ENCODE peak calls at places on chromosomes 2 and 18, in seven cellular contexts. E is SK-N-SH, A is HCT116, H is H1, C is GM12878, O is K562, G is HepG2. X is an unnamed sample.

GRCh38 chr2:85133751-85134254 is 611 bp downstream of the TCF7L1 start:
- DNase-seq in O (peak), E (peak), C (no peak), G (no peak), A (no peak), H (peak), X (peak)

GRCh38 chr18:61752973-61753372 is 139.8 kb downstream of the RNF152 start:
- DNase-seq in A (no peak), C (no peak), G (no peak), O (no peak), H (no peak), E (no peak), X (no peak)

GRCh38 chr18:34661464-34662087 is 48.5 kb upstream of the DTNA start:
- DNase-seq in G (peak), H (no peak), C (no peak), O (peak), E (peak), A (peak), X (peak)

GRCh38 chr2:123303735-123304134 is 721.4 kb upstream of the CNTNAP5 start:
- DNase-seq in O (no peak), A (no peak), C (no peak), H (no peak), G (no peak), E (no peak), X (no peak)

GRCh38 chr2:61670591-61671503 is 132.7 kb upstream of the XPO1 start:
- DNase-seq in A (no peak), E (no peak), C (peak), O (peak), H (no peak), G (no peak), X (peak)

GRCh38 chr2:144596074-144596871 is 76.4 kb upstream of the ZEB2 start:
- DNase-seq in C (no peak), G (peak), A (no peak), O (peak), E (peak), H (no peak), X (no peak)

GRCh38 chr2:2660789-2661355 is 329.8 kb upstream of the MYT1L start:
- DNase-seq in C (no peak), H (no peak), G (no peak), A (no peak), O (no peak), E (no peak), X (no peak)

GRCh38 chr2:217220228-217221013 is 360.6 kb upstream of the TNP1 start:
- DNase-seq in C (no peak), G (no peak), A (no peak), E (no peak), H (no peak), O (no peak), X (no peak)

GRCh38 chr2:11537951-11538350 is 4.1 kb downstream of the GREB1 start:
- DNase-seq in E (no peak), H (no peak), C (no peak), G (no peak), A (no peak), O (no peak), X (no peak)

GRCh38 chr2:236345081-236345714 is 81.0 kb upstream of the ASB18 start:
- DNase-seq in H (no peak), E (no peak), C (no peak), A (no peak), G (no peak), O (no peak), X (peak)

GRCh38 chr2:9380702-9381628 is 42.4 kb downstream of the ITGB1BP1 start:
- DNase-seq in E (no peak), H (no peak), G (peak), O (no peak), A (peak), C (no peak), X (no peak)

GRCh38 chr18:3605562-3606443 is 155.8 kb downstream of the TGIF1 start:
- DNase-seq in O (peak), H (no peak), A (no peak), G (no peak), E (no peak), C (no peak), X (no peak)

GRCh38 chr2:118654945-118655344 is 192.5 kb downstream of the EN1 start:
- DNase-seq in G (no peak), H (no peak), C (no peak), A (no peak), O (no peak), E (no peak), X (no peak)

GRCh38 chr2:127142663-127143630 is 36.0 kb upstream of the BIN1 start:
- DNase-seq in C (no peak), G (no peak), A (no peak), E (no peak), O (no peak), H (peak), X (no peak)

GRCh38 chr18:75418293-75418692 is 9.2 kb downstream of the SMIM21 start:
- DNase-seq in G (no peak), C (no peak), A (no peak), O (no peak), E (no peak), H (no peak), X (no peak)

GRCh38 chr2:68284896-68285295 is 32.6 kb upstream of the PPP3R1 start:
- DNase-seq in A (no peak), H (no peak), C (no peak), O (no peak), G (no peak), E (peak), X (no peak)

GRCh38 chr18:59528866-59529265 is 168.4 kb downstream of the CCBE1 start:
- DNase-seq in E (no peak), H (no peak), O (no peak), G (no peak), A (no peak), C (no peak), X (no peak)

GRCh38 chr2:1607236-1607920 is 136.9 kb downstream of the PXDN start:
- DNase-seq in E (peak), O (no peak), H (no peak), A (no peak), C (no peak), G (no peak), X (no peak)

GRCh38 chr18:48932822-48933510 is 17.8 kb downstream of the SMAD7 start:
- DNase-seq in O (peak), E (no peak), G (no peak), C (no peak), H (no peak), A (no peak), X (no peak)

GRCh38 chr2:17878222-17879136 is at the start of gene KCNS3:
- DNase-seq in A (no peak), G (no peak), C (no peak), E (peak), O (peak), H (peak), X (peak)

GRCh38 chr18:63823516-63824219 is 48.5 kb downstream of the SERPINB7 start:
- DNase-seq in C (no peak), A (peak), E (peak), H (peak), G (peak), O (peak), X (peak)

GRCh38 chr2:48343571-48344440 is 186.1 kb upstream of the STON1 start:
- DNase-seq in H (no peak), E (peak), G (peak), A (no peak), C (no peak), O (no peak), X (peak)

GRCh38 chr2:239775623-239776440 is 249.3 kb downstream of the NDUFA10 start:
- DNase-seq in H (no peak), C (no peak), G (no peak), A (no peak), O (no peak), E (no peak), X (no peak)

GRCh38 chr18:46260879-46261143 is 156.6 kb downstream of the HAUS1 start:
- DNase-seq in G (no peak), H (no peak), C (no peak), A (no peak), O (no peak), E (no peak), X (no peak)

GRCh38 chr2:97662386-97662894 is 1.4 kb downstream of the ACTR1B start:
- DNase-seq in E (no peak), O (no peak), G (no peak), H (no peak), C (no peak), A (no peak), X (no peak)

DNA sequence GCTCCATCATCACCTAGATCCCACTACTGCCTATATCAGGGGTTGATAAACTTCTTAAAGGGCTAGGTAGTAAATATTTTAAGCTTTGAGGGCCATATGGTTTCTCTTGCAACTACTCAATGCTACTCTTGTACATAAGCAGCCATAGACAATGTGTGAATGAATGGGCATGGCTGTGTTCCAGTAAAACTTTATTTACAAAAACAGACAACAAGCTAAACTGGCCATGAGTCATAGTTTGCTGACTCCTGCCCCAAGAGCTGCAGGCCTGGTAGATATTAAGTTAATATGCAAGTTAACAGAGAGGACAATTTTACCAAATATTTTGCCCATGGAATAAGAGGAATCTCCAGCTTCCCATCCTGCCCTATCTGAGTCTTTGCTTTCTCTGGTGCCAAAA is 29.8 kb upstream of the MYO3B start:
- DNase-seq in O (no peak), H (no peak), C (no peak), G (no peak), A (no peak), E (no peak), X (no peak)
- TF ChIP-seq JUND in O (no peak), H (no peak), C (no peak), G (no peak), A (no peak), E (no peak), X (no peak)

GRCh38 chr2:43160778-43161177 is 65.6 kb downstream of the ZFP36L2 start:
- DNase-seq in E (no peak), O (no peak), G (peak), A (no peak), H (no peak), C (no peak), X (no peak)
- TF ChIP-seq JUND in E (no peak), O (no peak), G (no peak), A (no peak), H (no peak), C (no peak), X (no peak)

GRCh38 chr2:16069933-16070647 is 129.7 kb downstream of the MYCN start:
- DNase-seq in E (no peak), G (peak), H (no peak), C (no peak), A (no peak), O (no peak), X (no peak)

GRCh38 chr2:16070648-16070971 is 130.3 kb downstream of the MYCN start:
- DNase-seq in A (no peak), H (no peak), G (no peak), E (no peak), C (no peak), O (no peak), X (no peak)

GRCh38 chr2:16071865-16072637 is 131.7 kb downstream of the MYCN start:
- DNase-seq in O (no peak), A (no peak), C (no peak), G (no peak), H (no peak), E (no peak), X (no peak)

GRCh38 chr2:16072638-16073290 is 132.4 kb downstream of the MYCN start:
- DNase-seq in G (no peak), O (no peak), C (no peak), E (no peak), H (no peak), A (no peak), X (no peak)

DNA sequence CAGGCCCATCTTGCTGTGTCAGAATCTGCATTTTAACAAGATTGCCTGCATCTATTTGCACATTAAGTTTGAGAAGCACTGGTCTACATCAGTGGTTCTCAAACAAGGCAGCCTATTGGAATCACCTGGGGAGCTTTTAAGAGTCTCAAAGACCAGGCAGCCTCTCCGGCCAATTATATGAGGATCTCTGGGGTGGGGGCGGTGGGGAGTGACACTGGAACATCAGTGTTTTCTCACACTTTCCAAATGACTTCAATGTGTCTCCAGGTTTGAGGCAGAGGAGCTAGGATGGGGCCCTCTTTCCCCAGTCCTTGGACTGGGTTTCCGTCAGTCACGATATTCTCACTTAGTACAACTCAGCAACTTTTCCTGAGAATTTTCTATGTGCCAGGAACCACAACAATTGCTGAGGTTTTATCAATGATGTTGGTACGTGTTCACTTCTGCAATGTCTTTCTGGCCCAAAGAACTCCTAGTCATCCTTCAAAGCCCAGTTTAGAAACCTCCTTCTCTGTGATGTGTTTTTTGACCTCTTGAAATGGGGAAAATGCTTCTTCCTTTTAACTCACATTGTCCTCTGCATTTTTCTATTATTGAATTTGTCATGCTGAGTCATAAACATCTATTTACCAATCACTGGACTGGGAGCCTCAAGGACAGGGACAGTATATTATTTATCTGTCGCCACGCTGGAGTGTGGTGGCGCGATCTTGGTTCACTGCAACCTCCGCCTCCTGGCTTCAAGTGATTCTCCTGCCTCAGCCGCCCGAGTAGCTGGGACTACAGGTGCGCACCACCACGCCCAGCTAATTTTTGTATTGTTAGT is 130.9 kb downstream of the MYCN start:
- DNase-seq in A (no peak), H (no peak), O (no peak), C (no peak), E (no peak), G (no peak), X (no peak)
- TF ChIP-seq JUND in A (no peak), H (no peak), O (no peak), C (no peak), E (no peak), G (no peak), X (no peak)

GRCh38 chr2:234989183-234989701 is 37.4 kb downstream of the SH3BP4 start:
- DNase-seq in E (peak), C (no peak), O (no peak), H (no peak), G (no peak), A (no peak), X (no peak)
- TF ChIP-seq JUND in E (peak), C (no peak), O (no peak), H (no peak), G (no peak), A (no peak), X (no peak)

GRCh38 chr2:200252661-200253067 is 53.8 kb upstream of the SPATS2L start:
- DNase-seq in C (no peak), A (no peak), E (no peak), H (no peak), G (no peak), O (no peak), X (no peak)
- TF ChIP-seq JUND in C (no peak), A (no peak), E (no peak), H (no peak), G (no peak), O (no peak), X (no peak)

GRCh38 chr2:152347076-152347475 is 12.1 kb downstream of the FMNL2 start:
- DNase-seq in C (no peak), A (no peak), G (no peak), O (no peak), H (no peak), E (no peak), X (no peak)
- TF ChIP-seq JUND in C (no peak), A (no peak), G (no peak), O (no peak), H (no peak), E (no peak), X (no peak)

GRCh38 chr2:141869572-141869971 is 261.2 kb downstream of the LRP1B start:
- DNase-seq in A (no peak), G (no peak), O (no peak), C (no peak), E (no peak), H (no peak), X (no peak)

GRCh38 chr2:141878016-141878415 is 252.8 kb downstream of the LRP1B start:
- DNase-seq in O (no peak), E (no peak), A (no peak), H (no peak), C (no peak), G (no peak), X (no peak)

GRCh38 chr2:141871913-141872634 is 258.7 kb downstream of the LRP1B start:
- DNase-seq in G (no peak), H (no peak), A (no peak), O (no peak), E (no peak), C (no peak), X (no peak)
- TF ChIP-seq JUND in G (no peak), H (no peak), A (no peak), O (no peak), E (no peak), C (no peak), X (no peak)

GRCh38 chr2:27973592-27973991 is 83.1 kb downstream of the BABAM2 start:
- DNase-seq in O (no peak), H (no peak), C (no peak), A (no peak), G (no peak), E (no peak), X (peak)

GRCh38 chr2:27972311-27972710 is 81.8 kb downstream of the BABAM2 start:
- DNase-seq in G (no peak), C (no peak), E (no peak), O (no peak), A (no peak), H (no peak), X (no peak)

GRCh38 chr2:27980242-27980641 is 89.7 kb downstream of the BABAM2 start:
- DNase-seq in H (no peak), G (no peak), A (peak), E (no peak), O (no peak), C (no peak), X (no peak)

DNA sequence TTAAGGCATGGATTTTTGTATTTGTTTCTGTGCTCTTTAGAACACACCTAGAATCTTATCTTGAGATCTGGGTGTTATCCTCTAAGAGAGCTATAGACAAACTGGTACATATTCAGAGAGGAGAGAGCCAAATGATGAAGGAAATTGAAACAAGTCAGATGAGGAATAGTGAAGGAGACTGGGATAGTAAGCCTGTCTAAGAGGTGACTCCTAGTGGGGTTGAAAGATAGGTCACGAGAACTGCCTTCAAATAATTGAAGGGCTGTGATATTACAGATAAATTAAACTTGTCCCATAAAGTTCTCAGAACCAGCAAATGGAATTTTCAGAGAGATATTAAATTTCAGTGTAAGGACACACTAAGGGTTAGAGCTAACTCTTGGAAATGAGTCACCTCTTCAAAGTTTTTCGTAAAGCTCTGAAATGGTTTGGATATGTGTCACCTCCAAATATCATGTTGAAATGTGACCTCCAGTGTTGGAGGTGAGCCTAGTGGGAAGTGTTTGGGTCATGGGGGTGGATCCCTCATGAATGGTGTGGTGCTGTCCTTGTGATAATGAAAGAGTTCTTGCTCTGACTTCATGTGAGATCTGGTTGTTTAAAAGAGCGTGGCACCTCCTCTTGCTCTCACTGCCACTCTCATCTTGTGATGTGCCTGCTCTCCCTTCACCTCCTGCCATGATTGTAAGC is 87.2 kb downstream of the BABAM2 start:
- DNase-seq in A (peak), G (peak), E (no peak), H (no peak), O (peak), C (no peak), X (no peak)
- TF ChIP-seq JUND in A (peak), G (no peak), E (peak), H (no peak), O (peak), C (no peak), X (no peak)

GRCh38 chr2:220011859-220012258 is 384.4 kb downstream of the SLC4A3 start:
- DNase-seq in C (no peak), O (no peak), G (no peak), H (no peak), A (peak), E (no peak), X (no peak)
- TF ChIP-seq JUND in C (no peak), O (no peak), G (no peak), H (no peak), A (peak), E (no peak), X (no peak)

DNA sequence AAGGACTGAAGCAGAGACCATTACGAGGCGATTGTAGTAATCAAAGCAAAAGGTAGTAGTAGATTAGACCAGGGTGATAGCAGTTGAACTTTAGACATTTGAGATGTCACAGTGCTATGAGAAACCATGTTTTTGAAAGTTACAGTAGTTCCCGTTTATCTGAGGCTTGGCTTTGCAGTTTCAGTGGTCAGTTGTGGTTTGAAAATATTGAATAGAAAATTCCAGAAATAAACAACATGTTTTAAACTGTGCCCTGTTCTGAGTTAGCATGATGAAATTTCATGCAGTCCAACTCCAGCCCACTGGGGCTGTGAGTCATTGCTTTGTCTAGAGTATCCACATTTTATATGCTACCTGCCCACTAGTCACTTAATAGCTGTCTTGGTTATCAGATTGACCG is 47.5 kb downstream of the ZNF638 start:
- DNase-seq in E (no peak), H (no peak), A (peak), O (peak), G (no peak), C (no peak), X (no peak)
- TF ChIP-seq JUND in E (peak), H (no peak), A (peak), O (no peak), G (no peak), C (no peak), X (no peak)

X was measured in T47D.